ENCODE peak calls at places on chromosomes 13 and 19, in five cellular contexts. One of them, this sample, is unnamed.
A peak's percentile ranks its signal among the peaks of the same experiment; 100 is the strongest.

GRCh38 chr13:69579351-69579750 is 528.3 kb upstream of the ATXN8OS start:
- DNase-seq in CD8-positive, alpha-beta T cell: no peak
- DNase-seq in mucosa of descending colon: no peak
- DNase-seq in astrocyte of the cerebellum: peak; percentile 8
- DNase-seq in CD4-positive, alpha-beta T cell: no peak
- DNase-seq in this sample: no peak

GRCh38 chr19:3420244-3420755 is 53.9 kb downstream of the NFIC start:
- DNase-seq in mucosa of descending colon: no peak
- DNase-seq in CD4-positive, alpha-beta T cell: no peak
- DNase-seq in CD8-positive, alpha-beta T cell: no peak
- DNase-seq in astrocyte of the cerebellum: no peak
- DNase-seq in this sample: no peak

GRCh38 chr13:84487681-84488080 is 605.4 kb upstream of the SLITRK1 start:
- DNase-seq in CD8-positive, alpha-beta T cell: no peak
- DNase-seq in astrocyte of the cerebellum: no peak
- DNase-seq in CD4-positive, alpha-beta T cell: no peak
- DNase-seq in mucosa of descending colon: no peak
- DNase-seq in this sample: no peak

GRCh38 chr13:40130871-40131636 is 475.6 kb downstream of the COG6 start:
- DNase-seq in CD8-positive, alpha-beta T cell: no peak
- DNase-seq in CD4-positive, alpha-beta T cell: no peak
- DNase-seq in mucosa of descending colon: no peak
- DNase-seq in astrocyte of the cerebellum: no peak
- DNase-seq in this sample: no peak

GRCh38 chr13:114222461-114222968 is 12.2 kb upstream of the CDC16 start:
- DNase-seq in mucosa of descending colon: no peak
- DNase-seq in CD4-positive, alpha-beta T cell: no peak
- DNase-seq in astrocyte of the cerebellum: no peak
- DNase-seq in CD8-positive, alpha-beta T cell: no peak
- DNase-seq in this sample: no peak

GRCh38 chr13:93388701-93389100 is 162.1 kb downstream of the GPC6 start:
- DNase-seq in CD8-positive, alpha-beta T cell: no peak
- DNase-seq in astrocyte of the cerebellum: peak; percentile 5
- DNase-seq in mucosa of descending colon: no peak
- DNase-seq in CD4-positive, alpha-beta T cell: no peak
- DNase-seq in this sample: no peak

GRCh38 chr13:49587311-49587847 is 2.0 kb upstream of the RCBTB1 start:
- DNase-seq in mucosa of descending colon: no peak
- DNase-seq in astrocyte of the cerebellum: no peak
- DNase-seq in CD8-positive, alpha-beta T cell: no peak
- DNase-seq in CD4-positive, alpha-beta T cell: no peak
- DNase-seq in this sample: no peak

GRCh38 chr13:46810440-46810839 is 13.5 kb upstream of the ESD start:
- DNase-seq in CD4-positive, alpha-beta T cell: no peak
- DNase-seq in CD8-positive, alpha-beta T cell: no peak
- DNase-seq in mucosa of descending colon: no peak
- DNase-seq in astrocyte of the cerebellum: no peak
- DNase-seq in this sample: no peak

GRCh38 chr13:22736084-22736767 is 444.6 kb upstream of the SGCG start:
- DNase-seq in CD4-positive, alpha-beta T cell: no peak
- DNase-seq in astrocyte of the cerebellum: no peak
- DNase-seq in CD8-positive, alpha-beta T cell: no peak
- DNase-seq in mucosa of descending colon: no peak
- DNase-seq in this sample: no peak

GRCh38 chr19:56167064-56167578 is 8.7 kb upstream of the GALP start:
- DNase-seq in CD4-positive, alpha-beta T cell: no peak
- DNase-seq in mucosa of descending colon: no peak
- DNase-seq in astrocyte of the cerebellum: no peak
- DNase-seq in CD8-positive, alpha-beta T cell: no peak
- DNase-seq in this sample: no peak

GRCh38 chr19:38743394-38744297 is 628 bp downstream of the CAPN12 start:
- DNase-seq in CD4-positive, alpha-beta T cell: no peak
- DNase-seq in mucosa of descending colon: no peak
- DNase-seq in astrocyte of the cerebellum: no peak
- DNase-seq in CD8-positive, alpha-beta T cell: no peak
- DNase-seq in this sample: no peak

GRCh38 chr13:109611912-109612691 is 174.3 kb downstream of the IRS2 start:
- DNase-seq in CD8-positive, alpha-beta T cell: no peak
- DNase-seq in CD4-positive, alpha-beta T cell: no peak
- DNase-seq in astrocyte of the cerebellum: no peak
- DNase-seq in mucosa of descending colon: no peak
- DNase-seq in this sample: no peak

GRCh38 chr19:55226788-55227187 is 1.8 kb downstream of the TMEM86B start:
- DNase-seq in mucosa of descending colon: no peak
- DNase-seq in CD8-positive, alpha-beta T cell: no peak
- DNase-seq in CD4-positive, alpha-beta T cell: no peak
- DNase-seq in astrocyte of the cerebellum: no peak
- DNase-seq in this sample: no peak

GRCh38 chr19:12985049-12985776 is 10.1 kb upstream of the NFIX start:
- DNase-seq in astrocyte of the cerebellum: no peak
- DNase-seq in mucosa of descending colon: peak; percentile 86
- DNase-seq in CD8-positive, alpha-beta T cell: peak; percentile 64
- DNase-seq in CD4-positive, alpha-beta T cell: no peak
- DNase-seq in this sample: peak; percentile 78

GRCh38 chr13:34416833-34417425 is 525.1 kb upstream of the NBEA start:
- DNase-seq in astrocyte of the cerebellum: peak; percentile 28
- DNase-seq in CD8-positive, alpha-beta T cell: no peak
- DNase-seq in CD4-positive, alpha-beta T cell: no peak
- DNase-seq in mucosa of descending colon: no peak
- DNase-seq in this sample: no peak

GRCh38 chr19:49773663-49774305 is 7.0 kb downstream of the AP2A1 start:
- DNase-seq in CD8-positive, alpha-beta T cell: no peak
- DNase-seq in mucosa of descending colon: no peak
- DNase-seq in CD4-positive, alpha-beta T cell: no peak
- DNase-seq in astrocyte of the cerebellum: no peak
- DNase-seq in this sample: no peak

GRCh38 chr13:22789027-22789593 is 391.7 kb upstream of the SGCG start:
- DNase-seq in astrocyte of the cerebellum: no peak
- DNase-seq in CD4-positive, alpha-beta T cell: no peak
- DNase-seq in mucosa of descending colon: no peak
- DNase-seq in CD8-positive, alpha-beta T cell: no peak
- DNase-seq in this sample: no peak

GRCh38 chr19:53980553-53981407 is 10.7 kb upstream of the CACNG6 start:
- DNase-seq in mucosa of descending colon: no peak
- DNase-seq in astrocyte of the cerebellum: no peak
- DNase-seq in CD8-positive, alpha-beta T cell: no peak
- DNase-seq in CD4-positive, alpha-beta T cell: no peak
- DNase-seq in this sample: no peak

GRCh38 chr19:50427997-50428425 is 4.7 kb upstream of the MYBPC2 start:
- DNase-seq in mucosa of descending colon: peak; percentile 79
- DNase-seq in CD8-positive, alpha-beta T cell: peak; percentile 46
- DNase-seq in astrocyte of the cerebellum: peak; percentile 42
- DNase-seq in CD4-positive, alpha-beta T cell: no peak
- DNase-seq in this sample: no peak

GRCh38 chr19:41627966-41628675 is 1.2 kb upstream of the CEACAM4 start:
- DNase-seq in CD4-positive, alpha-beta T cell: no peak
- DNase-seq in astrocyte of the cerebellum: no peak
- DNase-seq in mucosa of descending colon: no peak
- DNase-seq in CD8-positive, alpha-beta T cell: no peak
- DNase-seq in this sample: no peak

GRCh38 chr13:110565296-110565695 is 3.8 kb upstream of the RAB20 start:
- DNase-seq in CD8-positive, alpha-beta T cell: no peak
- DNase-seq in astrocyte of the cerebellum: no peak
- DNase-seq in CD4-positive, alpha-beta T cell: no peak
- DNase-seq in mucosa of descending colon: no peak
- DNase-seq in this sample: no peak

GRCh38 chr19:42577016-42577415 is 17.7 kb downstream of the CEACAM8 start:
- DNase-seq in mucosa of descending colon: peak; percentile 47
- DNase-seq in CD8-positive, alpha-beta T cell: no peak
- DNase-seq in CD4-positive, alpha-beta T cell: no peak
- DNase-seq in astrocyte of the cerebellum: no peak
- DNase-seq in this sample: no peak

GRCh38 chr13:110555601-110556223 is 5.8 kb downstream of the RAB20 start:
- DNase-seq in astrocyte of the cerebellum: no peak
- DNase-seq in CD8-positive, alpha-beta T cell: no peak
- DNase-seq in CD4-positive, alpha-beta T cell: no peak
- DNase-seq in mucosa of descending colon: no peak
- DNase-seq in this sample: no peak

DNA sequence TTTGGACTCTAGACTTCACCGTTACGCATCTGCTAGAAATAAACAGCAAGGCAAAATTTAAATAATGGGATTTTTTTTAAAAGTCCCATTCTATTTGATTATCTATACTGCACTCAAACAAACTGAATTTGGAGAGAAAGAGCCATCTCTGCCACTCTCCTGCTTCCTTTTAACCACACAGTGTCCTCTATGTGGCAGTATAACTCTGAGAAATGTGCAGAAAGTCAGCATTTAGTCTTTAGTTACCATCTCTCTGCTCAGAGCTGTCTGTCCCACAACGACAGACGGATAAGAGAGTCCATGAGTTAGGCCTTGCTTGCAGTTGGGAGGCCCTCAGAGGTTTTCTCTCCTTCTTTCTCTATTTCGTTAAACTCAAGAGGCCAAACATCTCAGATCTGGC is 21.2 kb downstream of the CCNA1 start:
- DNase-seq in CD8-positive, alpha-beta T cell: no peak
- DNase-seq in CD4-positive, alpha-beta T cell: no peak
- DNase-seq in mucosa of descending colon: no peak
- DNase-seq in astrocyte of the cerebellum: no peak
- DNase-seq in this sample: no peak
- TF ChIP-seq CTCF in CD8-positive, alpha-beta T cell: no peak
- TF ChIP-seq CTCF in CD4-positive, alpha-beta T cell: no peak
- TF ChIP-seq CTCF in mucosa of descending colon: no peak
- TF ChIP-seq CTCF in astrocyte of the cerebellum: peak; percentile 46
- TF ChIP-seq CTCF in this sample: no peak

DNA sequence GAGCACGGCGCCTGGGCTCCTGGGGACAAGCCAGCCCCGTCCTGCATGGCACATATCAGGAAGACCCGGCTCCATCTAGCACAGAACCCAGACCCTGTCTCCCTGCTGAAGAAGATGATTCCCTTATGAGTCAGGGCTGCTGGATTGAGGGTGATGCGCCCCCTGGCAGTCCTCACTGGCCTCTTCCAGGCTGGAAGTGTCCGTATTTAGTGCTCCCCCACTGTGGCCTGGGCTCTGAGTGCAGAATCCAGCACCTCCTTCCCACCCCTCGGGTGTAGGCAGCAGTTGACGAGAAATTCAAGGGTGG is 14.9 kb downstream of the COMP start:
- DNase-seq in astrocyte of the cerebellum: no peak
- DNase-seq in CD4-positive, alpha-beta T cell: no peak
- DNase-seq in CD8-positive, alpha-beta T cell: no peak
- DNase-seq in mucosa of descending colon: no peak
- DNase-seq in this sample: no peak
- TF ChIP-seq CTCF in astrocyte of the cerebellum: peak; percentile 46
- TF ChIP-seq CTCF in CD4-positive, alpha-beta T cell: no peak
- TF ChIP-seq CTCF in CD8-positive, alpha-beta T cell: no peak
- TF ChIP-seq CTCF in mucosa of descending colon: no peak
- TF ChIP-seq CTCF in this sample: no peak

DNA sequence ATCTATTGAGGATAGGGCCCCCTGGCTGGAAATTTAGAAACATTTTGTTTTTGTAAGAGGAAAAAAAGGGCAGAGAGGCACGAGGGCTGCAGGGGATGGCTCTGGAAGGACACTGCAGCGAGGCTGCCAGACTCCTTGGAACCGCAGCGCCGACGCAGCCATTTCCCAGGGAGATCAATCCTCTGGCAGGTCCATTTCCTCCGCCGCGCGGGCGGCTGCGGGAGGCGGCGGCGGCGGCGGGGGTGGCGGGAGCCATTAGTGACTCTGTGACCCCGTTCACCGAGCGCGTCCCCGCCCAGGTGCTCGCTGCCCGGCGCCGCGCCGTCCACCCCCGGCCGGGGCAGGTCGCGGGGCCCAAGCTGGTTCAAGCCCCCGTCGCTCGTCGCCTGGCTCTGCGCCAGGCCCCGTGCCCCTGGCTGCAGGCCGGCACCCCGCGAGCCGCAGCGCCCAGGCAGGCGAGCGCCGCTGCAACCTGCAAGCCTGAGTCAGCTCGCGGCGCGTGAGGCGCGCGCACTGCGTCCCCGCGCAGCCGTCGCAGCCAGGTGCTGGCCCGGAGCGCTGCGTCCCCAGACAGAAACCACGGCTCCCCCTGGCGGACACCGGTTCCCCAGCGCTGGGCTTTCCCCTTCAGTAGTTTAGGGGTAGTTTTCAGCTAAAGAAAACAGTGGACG is 192.6 kb downstream of the KATNAL1 start:
- DNase-seq in mucosa of descending colon: peak; percentile 95
- DNase-seq in astrocyte of the cerebellum: peak; percentile 49
- DNase-seq in CD8-positive, alpha-beta T cell: peak; percentile 91
- DNase-seq in CD4-positive, alpha-beta T cell: peak; percentile 91
- DNase-seq in this sample: peak; percentile 92
- TF ChIP-seq CTCF in mucosa of descending colon: peak; percentile 83
- TF ChIP-seq CTCF in astrocyte of the cerebellum: peak; percentile 89
- TF ChIP-seq CTCF in CD8-positive, alpha-beta T cell: peak; percentile 91
- TF ChIP-seq CTCF in CD4-positive, alpha-beta T cell: peak; percentile 86
- TF ChIP-seq CTCF in this sample: peak; percentile 82

DNA sequence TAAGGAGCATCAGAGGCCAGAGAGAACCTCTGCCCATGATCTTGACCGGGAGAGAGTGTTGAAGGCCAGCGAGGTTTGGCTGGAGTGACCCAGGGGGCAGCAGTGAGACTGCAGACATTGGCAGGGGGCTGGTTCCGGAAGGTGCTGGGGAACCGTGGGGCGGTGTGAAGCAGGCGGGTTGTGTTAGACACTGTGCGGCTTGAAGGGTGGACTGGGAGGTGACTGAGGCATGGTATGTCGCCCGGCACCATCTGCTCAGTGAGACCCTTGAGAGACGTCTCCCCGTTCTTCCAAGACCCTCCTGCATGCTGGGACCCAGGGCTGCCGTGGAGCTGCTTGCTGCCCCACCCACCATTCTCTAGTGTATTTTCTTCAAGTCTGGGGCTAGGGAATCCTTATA is 24.6 kb downstream of the CARM1 start:
- DNase-seq in astrocyte of the cerebellum: no peak
- DNase-seq in mucosa of descending colon: no peak
- DNase-seq in CD4-positive, alpha-beta T cell: no peak
- DNase-seq in CD8-positive, alpha-beta T cell: no peak
- DNase-seq in this sample: no peak
- TF ChIP-seq CTCF in astrocyte of the cerebellum: peak; percentile 24
- TF ChIP-seq CTCF in mucosa of descending colon: no peak
- TF ChIP-seq CTCF in CD4-positive, alpha-beta T cell: no peak
- TF ChIP-seq CTCF in CD8-positive, alpha-beta T cell: no peak
- TF ChIP-seq CTCF in this sample: no peak

DNA sequence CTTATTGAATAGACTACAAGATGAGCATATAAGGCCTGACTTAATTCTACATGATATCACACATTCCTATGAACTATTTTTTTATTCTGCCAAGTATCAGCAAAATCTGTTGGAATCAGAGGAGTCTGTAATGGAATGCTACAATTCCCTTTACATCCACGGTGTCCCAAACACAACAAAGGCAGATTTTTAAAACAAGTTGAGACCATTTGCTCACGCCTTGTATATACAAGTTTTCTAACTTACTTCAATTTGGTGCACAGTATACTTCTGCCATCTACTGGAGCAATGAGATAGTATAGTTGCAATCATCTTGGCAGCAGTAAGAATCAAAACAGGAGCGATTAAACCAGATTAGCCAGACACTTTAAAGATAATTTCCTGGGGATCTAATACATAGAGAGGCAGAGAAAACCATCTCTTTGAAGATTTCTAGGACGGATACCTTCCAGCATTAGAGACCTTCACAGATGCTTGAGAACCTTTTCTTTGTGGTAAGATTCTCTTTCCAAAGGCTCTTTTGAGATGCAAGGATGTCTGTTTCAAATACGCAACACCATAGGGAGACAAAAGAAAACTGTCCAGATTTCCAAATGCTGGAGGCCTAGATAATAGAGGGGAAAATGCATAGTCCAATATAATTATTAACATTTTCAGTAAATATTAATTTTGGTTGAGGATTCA is 302.0 kb upstream of the MIR17HG start:
- DNase-seq in CD8-positive, alpha-beta T cell: no peak
- DNase-seq in astrocyte of the cerebellum: no peak
- DNase-seq in mucosa of descending colon: no peak
- DNase-seq in CD4-positive, alpha-beta T cell: no peak
- DNase-seq in this sample: no peak
- TF ChIP-seq CTCF in CD8-positive, alpha-beta T cell: no peak
- TF ChIP-seq CTCF in astrocyte of the cerebellum: peak; percentile 34
- TF ChIP-seq CTCF in mucosa of descending colon: no peak
- TF ChIP-seq CTCF in CD4-positive, alpha-beta T cell: no peak
- TF ChIP-seq CTCF in this sample: no peak

GRCh38 chr13:74015137-74015536 is 119.1 kb downstream of the KLF12 start:
- DNase-seq in CD8-positive, alpha-beta T cell: no peak
- DNase-seq in CD4-positive, alpha-beta T cell: no peak
- DNase-seq in mucosa of descending colon: no peak
- DNase-seq in astrocyte of the cerebellum: no peak
- DNase-seq in this sample: no peak
- TF ChIP-seq CTCF in CD8-positive, alpha-beta T cell: peak; percentile 44
- TF ChIP-seq CTCF in CD4-positive, alpha-beta T cell: no peak
- TF ChIP-seq CTCF in mucosa of descending colon: no peak
- TF ChIP-seq CTCF in astrocyte of the cerebellum: peak; percentile 11
- TF ChIP-seq CTCF in this sample: peak; percentile 40

This sample was measured in natural killer cell.